ENCODE peak calls at places on chromosomes 1 and 21, in five cellular contexts. D is stimulated activated CD4-positive, alpha-beta T cell treated with anti-CD3 and anti-CD28 coated beads, Interleukin-2, amount 100 ng/mL, for 48 hours; V is activated CD4-positive, alpha-beta memory T cell treated with anti-CD3 and anti-CD28 coated beads, Interleukin-2, amount 10 ng/mL, durations not matched to agents 7 days and 5 days; N is ascending aorta; W is islet precursor cell. P is an unnamed sample.

GRCh38 chr1:224637510-224637909 is 21.4 kb downstream of the CNIH3 start:
- DNase-seq in D (no peak), V (no peak), N (no peak), W (no peak), P (no peak)

GRCh38 chr1:235411489-235412486 is 44.6 kb downstream of the TBCE start:
- DNase-seq in D (no peak), V (no peak), N (no peak), W (no peak), P (no peak)

GRCh38 chr1:167198518-167199133 is 22.1 kb upstream of the POU2F1 start:
- DNase-seq in D (no peak), V (no peak), N (no peak), W (peak), P (no peak)

GRCh38 chr21:31471865-31472264 is 127.8 kb upstream of the TIAM1 start:
- DNase-seq in D (no peak), V (no peak), N (no peak), W (no peak), P (no peak)

GRCh38 chr1:113763651-113764050 is 4.4 kb upstream of the PHTF1 start:
- DNase-seq in D (no peak), V (no peak), N (no peak), W (no peak), P (no peak)

GRCh38 chr1:14071581-14071980 is 371.6 kb downstream of the PRDM2 start:
- DNase-seq in D (no peak), V (no peak), N (no peak), W (no peak), P (no peak)

GRCh38 chr1:211377539-211378461 is 51.2 kb downstream of the TRAF5 start:
- DNase-seq in D (no peak), V (no peak), N (no peak), W (no peak), P (no peak)

GRCh38 chr1:31663622-31664452 is 19.2 kb upstream of the PEF1 start:
- DNase-seq in D (peak), V (peak), N (no peak), W (peak), P (peak)

GRCh38 chr1:29736582-29737188 is 500.4 kb downstream of the PTPRU start:
- DNase-seq in D (no peak), V (peak), N (no peak), W (no peak), P (no peak)

GRCh38 chr1:19643602-19644419 is at the start of gene NBL1:
- DNase-seq in D (peak), V (peak), N (no peak), W (no peak), P (peak)

GRCh38 chr1:67134692-67135091 is at the start of gene C1orf141:
- DNase-seq in D (no peak), V (no peak), N (no peak), W (peak), P (no peak)

GRCh38 chr1:37575692-37576091 is 19.0 kb downstream of the DNALI1 start:
- DNase-seq in D (no peak), V (no peak), N (no peak), W (no peak), P (no peak)

GRCh38 chr1:8014381-8014988 is 11.6 kb downstream of the ERRFI1 start:
- DNase-seq in D (no peak), V (no peak), N (no peak), W (no peak), P (no peak)

GRCh38 chr1:53511933-53512806 is 53.0 kb downstream of the DMRTB1 start:
- DNase-seq in D (no peak), V (no peak), N (no peak), W (peak), P (no peak)

GRCh38 chr1:173195596-173196088 is 11.5 kb downstream of the TNFSF4 start:
- DNase-seq in D (peak), V (peak), N (no peak), W (no peak), P (peak)

GRCh38 chr1:150765229-150765976 is at the start of gene CTSS:
- DNase-seq in D (no peak), V (no peak), N (no peak), W (no peak), P (peak)

GRCh38 chr1:116737020-116737854 is 17.0 kb upstream of the CD2 start:
- DNase-seq in D (peak), V (peak), N (no peak), W (peak), P (peak)

GRCh38 chr1:181545385-181545784 is 62.1 kb downstream of the CACNA1E start:
- DNase-seq in D (no peak), V (no peak), N (no peak), W (no peak), P (no peak)

GRCh38 chr1:180530501-180530900 is 28.1 kb upstream of the ACBD6 start:
- DNase-seq in D (no peak), V (no peak), N (no peak), W (no peak), P (no peak)

GRCh38 chr1:156640842-156641706 is 843 bp upstream of the BCAN start:
- DNase-seq in D (no peak), V (no peak), N (no peak), W (no peak), P (no peak)

GRCh38 chr21:45330075-45330781 is 42.5 kb upstream of the POFUT2 start:
- DNase-seq in D (no peak), V (no peak), N (no peak), W (peak), P (no peak)

GRCh38 chr21:34227386-34227852 is 136.4 kb upstream of the KCNE2 start:
- DNase-seq in D (no peak), V (no peak), N (no peak), W (no peak), P (no peak)

GRCh38 chr1:167820684-167821355 is 93.1 kb downstream of the ADCY10 start:
- DNase-seq in D (no peak), V (no peak), N (no peak), W (no peak), P (no peak)

GRCh38 chr21:45839274-45839673 is 142.3 kb upstream of the COL6A1 start:
- DNase-seq in D (no peak), V (no peak), N (no peak), W (no peak), P (no peak)

GRCh38 chr21:41993744-41994143 is 16.4 kb downstream of the ZBTB21 start:
- DNase-seq in D (no peak), V (no peak), N (no peak), W (no peak), P (no peak)

GRCh38 chr1:80624682-80625081 is 1176.1 kb upstream of the ADGRL2 start:
- DNase-seq in D (no peak), V (no peak), N (no peak), W (no peak), P (no peak)

GRCh38 chr1:10903826-10904225 is 107.4 kb upstream of the CASZ1 start:
- DNase-seq in D (no peak), V (peak), N (no peak), W (no peak), P (peak)

GRCh38 chr1:153192697-153193096 is 10.5 kb upstream of the LELP1 start:
- DNase-seq in D (no peak), V (no peak), N (no peak), W (peak), P (no peak)

GRCh38 chr1:203113308-203113707 is 14.2 kb upstream of the ADORA1 start:
- DNase-seq in D (no peak), V (no peak), N (no peak), W (peak), P (no peak)

GRCh38 chr21:36717901-36718465 is 19.1 kb downstream of the SIM2 start:
- DNase-seq in D (no peak), V (no peak), N (no peak), W (no peak), P (no peak)